ENCODE peak calls at places on chromosomes 2 and 18, in nine cellular contexts. One of them, this sample, is unnamed.

GRCh38 chr2:15943378-15943851 is 3.1 kb downstream of the MYCN start:
- DNase-seq in hepatocyte: peak; percentile 80
- DNase-seq in heart right ventricle: no peak
- DNase-seq in right cardiac atrium: peak; percentile 81
- DNase-seq in CD8-positive, alpha-beta T cell: no peak
- DNase-seq in kidney: no peak
- DNase-seq in naive thymus-derived CD4-positive, alpha-beta T cell: no peak
- DNase-seq in HCT116: no peak
- DNase-seq in gastrocnemius medialis: no peak
- DNase-seq in this sample: no peak

GRCh38 chr18:24181806-24182205 is 42.9 kb downstream of the CABYR start:
- DNase-seq in hepatocyte: no peak
- DNase-seq in heart right ventricle: no peak
- DNase-seq in right cardiac atrium: no peak
- DNase-seq in CD8-positive, alpha-beta T cell: no peak
- DNase-seq in kidney: no peak
- DNase-seq in naive thymus-derived CD4-positive, alpha-beta T cell: no peak
- DNase-seq in HCT116: no peak
- DNase-seq in gastrocnemius medialis: no peak
- DNase-seq in this sample: no peak

GRCh38 chr2:105595536-105595935 is 149.2 kb upstream of the NCK2 start:
- DNase-seq in hepatocyte: peak; percentile 47
- DNase-seq in heart right ventricle: no peak
- DNase-seq in right cardiac atrium: no peak
- DNase-seq in CD8-positive, alpha-beta T cell: no peak
- DNase-seq in kidney: no peak
- DNase-seq in naive thymus-derived CD4-positive, alpha-beta T cell: no peak
- DNase-seq in HCT116: no peak
- DNase-seq in gastrocnemius medialis: no peak
- DNase-seq in this sample: no peak

GRCh38 chr2:225889452-225889851 is 489.9 kb downstream of the NYAP2 start:
- DNase-seq in hepatocyte: peak; percentile 66
- DNase-seq in heart right ventricle: no peak
- DNase-seq in right cardiac atrium: no peak
- DNase-seq in CD8-positive, alpha-beta T cell: no peak
- DNase-seq in kidney: no peak
- DNase-seq in naive thymus-derived CD4-positive, alpha-beta T cell: no peak
- DNase-seq in HCT116: peak; percentile 60
- DNase-seq in gastrocnemius medialis: no peak
- DNase-seq in this sample: peak; percentile 18

GRCh38 chr2:228180126-228181097 is 1.1 kb downstream of the SPHKAP start:
- DNase-seq in hepatocyte: no peak
- DNase-seq in heart right ventricle: peak; percentile 39
- DNase-seq in right cardiac atrium: peak; percentile 65
- DNase-seq in CD8-positive, alpha-beta T cell: no peak
- DNase-seq in kidney: peak; percentile 44
- DNase-seq in naive thymus-derived CD4-positive, alpha-beta T cell: no peak
- DNase-seq in HCT116: no peak
- DNase-seq in gastrocnemius medialis: no peak
- DNase-seq in this sample: no peak

GRCh38 chr2:100744589-100744988 is 75.3 kb upstream of the NPAS2 start:
- DNase-seq in hepatocyte: peak; percentile 26
- DNase-seq in heart right ventricle: no peak
- DNase-seq in right cardiac atrium: no peak
- DNase-seq in CD8-positive, alpha-beta T cell: no peak
- DNase-seq in kidney: no peak
- DNase-seq in naive thymus-derived CD4-positive, alpha-beta T cell: no peak
- DNase-seq in HCT116: no peak
- DNase-seq in gastrocnemius medialis: no peak
- DNase-seq in this sample: no peak

GRCh38 chr2:121625953-121626352 is 23.3 kb downstream of the CLASP1 start:
- DNase-seq in hepatocyte: no peak
- DNase-seq in heart right ventricle: no peak
- DNase-seq in right cardiac atrium: no peak
- DNase-seq in CD8-positive, alpha-beta T cell: no peak
- DNase-seq in kidney: no peak
- DNase-seq in naive thymus-derived CD4-positive, alpha-beta T cell: no peak
- DNase-seq in HCT116: no peak
- DNase-seq in gastrocnemius medialis: peak; percentile 49
- DNase-seq in this sample: no peak

GRCh38 chr2:240966457-240966905 is 31.9 kb upstream of the SNED1 start:
- DNase-seq in hepatocyte: no peak
- DNase-seq in heart right ventricle: no peak
- DNase-seq in right cardiac atrium: no peak
- DNase-seq in CD8-positive, alpha-beta T cell: no peak
- DNase-seq in kidney: peak; percentile 66
- DNase-seq in naive thymus-derived CD4-positive, alpha-beta T cell: no peak
- DNase-seq in HCT116: no peak
- DNase-seq in gastrocnemius medialis: peak; percentile 6
- DNase-seq in this sample: peak; percentile 9

GRCh38 chr2:147416099-147416498 is 428.7 kb upstream of the ACVR2A start:
- DNase-seq in hepatocyte: peak; percentile 32
- DNase-seq in heart right ventricle: no peak
- DNase-seq in right cardiac atrium: no peak
- DNase-seq in CD8-positive, alpha-beta T cell: no peak
- DNase-seq in kidney: no peak
- DNase-seq in naive thymus-derived CD4-positive, alpha-beta T cell: no peak
- DNase-seq in HCT116: no peak
- DNase-seq in gastrocnemius medialis: no peak
- DNase-seq in this sample: no peak

GRCh38 chr18:73952296-73952946 is 195.2 kb downstream of the FBXO15 start:
- DNase-seq in hepatocyte: no peak
- DNase-seq in heart right ventricle: no peak
- DNase-seq in right cardiac atrium: no peak
- DNase-seq in CD8-positive, alpha-beta T cell: no peak
- DNase-seq in kidney: no peak
- DNase-seq in naive thymus-derived CD4-positive, alpha-beta T cell: no peak
- DNase-seq in HCT116: no peak
- DNase-seq in gastrocnemius medialis: no peak
- DNase-seq in this sample: no peak

GRCh38 chr2:146847846-146848245 is 997.0 kb upstream of the ACVR2A start:
- DNase-seq in hepatocyte: no peak
- DNase-seq in heart right ventricle: no peak
- DNase-seq in right cardiac atrium: no peak
- DNase-seq in CD8-positive, alpha-beta T cell: no peak
- DNase-seq in kidney: no peak
- DNase-seq in naive thymus-derived CD4-positive, alpha-beta T cell: no peak
- DNase-seq in HCT116: no peak
- DNase-seq in gastrocnemius medialis: no peak
- DNase-seq in this sample: no peak

GRCh38 chr2:84559838-84560237 is 43.5 kb downstream of the DNAH6 start:
- DNase-seq in hepatocyte: no peak
- DNase-seq in heart right ventricle: no peak
- DNase-seq in right cardiac atrium: no peak
- DNase-seq in CD8-positive, alpha-beta T cell: no peak
- DNase-seq in kidney: no peak
- DNase-seq in naive thymus-derived CD4-positive, alpha-beta T cell: no peak
- DNase-seq in HCT116: no peak
- DNase-seq in gastrocnemius medialis: no peak
- DNase-seq in this sample: no peak

GRCh38 chr18:58400337-58400885 is 228.5 kb downstream of the ALPK2 start:
- DNase-seq in hepatocyte: peak; percentile 56
- DNase-seq in heart right ventricle: no peak
- DNase-seq in right cardiac atrium: no peak
- DNase-seq in CD8-positive, alpha-beta T cell: no peak
- DNase-seq in kidney: no peak
- DNase-seq in naive thymus-derived CD4-positive, alpha-beta T cell: peak; percentile 21
- DNase-seq in HCT116: no peak
- DNase-seq in gastrocnemius medialis: no peak
- DNase-seq in this sample: no peak

GRCh38 chr2:217451634-217452033 is 551.2 kb downstream of the TNS1 start:
- DNase-seq in hepatocyte: peak; percentile 43
- DNase-seq in heart right ventricle: no peak
- DNase-seq in right cardiac atrium: no peak
- DNase-seq in CD8-positive, alpha-beta T cell: no peak
- DNase-seq in kidney: no peak
- DNase-seq in naive thymus-derived CD4-positive, alpha-beta T cell: no peak
- DNase-seq in HCT116: no peak
- DNase-seq in gastrocnemius medialis: no peak
- DNase-seq in this sample: no peak

GRCh38 chr2:241413929-241414580 is 58.0 kb downstream of the FARP2 start:
- DNase-seq in hepatocyte: no peak
- DNase-seq in heart right ventricle: no peak
- DNase-seq in right cardiac atrium: no peak
- DNase-seq in CD8-positive, alpha-beta T cell: no peak
- DNase-seq in kidney: no peak
- DNase-seq in naive thymus-derived CD4-positive, alpha-beta T cell: no peak
- DNase-seq in HCT116: no peak
- DNase-seq in gastrocnemius medialis: no peak
- DNase-seq in this sample: no peak

DNA sequence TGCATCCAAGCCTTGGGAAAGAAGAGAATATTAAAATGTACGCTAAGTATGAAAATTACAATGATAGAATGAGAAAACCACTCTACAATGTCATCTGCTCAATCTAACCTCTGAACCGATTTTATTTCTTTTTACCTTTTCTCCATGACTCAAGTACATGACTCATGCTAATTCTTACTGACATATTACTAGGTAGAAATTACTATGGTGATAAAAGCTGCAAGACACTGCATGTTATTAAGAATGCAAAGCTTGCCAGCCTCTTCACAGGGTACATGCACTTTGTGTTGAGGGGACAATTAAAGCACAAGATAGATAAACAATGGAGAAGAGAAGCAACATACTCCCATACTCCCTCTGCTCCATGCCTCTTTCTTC is 20.7 kb downstream of the SFT2D3 start:
- DNase-seq in hepatocyte: no peak
- DNase-seq in heart right ventricle: no peak
- DNase-seq in right cardiac atrium: no peak
- DNase-seq in CD8-positive, alpha-beta T cell: no peak
- DNase-seq in kidney: no peak
- DNase-seq in naive thymus-derived CD4-positive, alpha-beta T cell: no peak
- DNase-seq in HCT116: no peak
- DNase-seq in gastrocnemius medialis: no peak
- DNase-seq in this sample: no peak
- H3K27ac ChIP-seq in hepatocyte: no peak overlapping the region
- H3K27ac ChIP-seq in heart right ventricle: peak overlapping the region; percentile 72
- H3K27ac ChIP-seq in right cardiac atrium: no peak overlapping the region
- H3K27ac ChIP-seq in CD8-positive, alpha-beta T cell: no peak overlapping the region
- H3K27ac ChIP-seq in kidney: no peak overlapping the region
- H3K27ac ChIP-seq in naive thymus-derived CD4-positive, alpha-beta T cell: no peak overlapping the region
- H3K27ac ChIP-seq in HCT116: peak overlapping the region; percentile 18
- H3K27ac ChIP-seq in gastrocnemius medialis: no peak overlapping the region
- H3K27ac ChIP-seq in this sample: no peak overlapping the region

DNA sequence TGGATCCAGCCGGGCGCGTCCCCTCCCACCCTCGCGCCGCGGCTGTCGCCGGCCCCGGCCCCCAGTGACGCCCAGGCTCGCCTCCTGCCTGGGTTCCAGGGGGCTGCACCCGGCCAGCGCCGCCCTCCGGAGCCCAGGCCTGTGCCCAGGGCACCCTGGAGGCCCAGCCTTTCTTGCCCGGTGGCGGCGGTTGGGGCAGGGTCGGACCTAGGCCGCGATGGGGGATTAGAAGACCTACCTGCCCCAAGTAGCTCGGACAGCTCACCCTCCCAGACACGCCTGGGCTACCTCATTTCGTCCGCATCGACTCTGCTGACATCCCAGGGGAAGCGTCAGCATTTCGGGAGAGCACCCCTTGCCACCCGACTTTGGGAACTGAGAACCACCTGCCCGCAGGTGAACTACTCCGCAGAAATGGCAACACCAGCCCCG is 727 bp upstream of the ARL4C start:
- DNase-seq in hepatocyte: no peak
- DNase-seq in heart right ventricle: no peak
- DNase-seq in right cardiac atrium: peak; percentile 54
- DNase-seq in CD8-positive, alpha-beta T cell: no peak
- DNase-seq in kidney: no peak
- DNase-seq in naive thymus-derived CD4-positive, alpha-beta T cell: peak; percentile 40
- DNase-seq in HCT116: no peak
- DNase-seq in gastrocnemius medialis: no peak
- DNase-seq in this sample: no peak
- H3K27ac ChIP-seq in hepatocyte: no peak overlapping the region
- H3K27ac ChIP-seq in heart right ventricle: peak overlapping the region; percentile 91
- H3K27ac ChIP-seq in right cardiac atrium: peak overlapping the region; percentile 49
- H3K27ac ChIP-seq in CD8-positive, alpha-beta T cell: peak overlapping the region; percentile 49
- H3K27ac ChIP-seq in kidney: peak overlapping the region; percentile 41
- H3K27ac ChIP-seq in naive thymus-derived CD4-positive, alpha-beta T cell: peak overlapping the region; percentile 91
- H3K27ac ChIP-seq in HCT116: peak overlapping the region; percentile 28
- H3K27ac ChIP-seq in gastrocnemius medialis: peak overlapping the region; percentile 59
- H3K27ac ChIP-seq in this sample: peak overlapping the region; percentile 46

GRCh38 chr2:196208915-196209314 is 37.5 kb upstream of the STK17B start:
- DNase-seq in hepatocyte: peak; percentile 16
- DNase-seq in heart right ventricle: no peak
- DNase-seq in right cardiac atrium: no peak
- DNase-seq in CD8-positive, alpha-beta T cell: no peak
- DNase-seq in kidney: no peak
- DNase-seq in naive thymus-derived CD4-positive, alpha-beta T cell: no peak
- DNase-seq in HCT116: no peak
- DNase-seq in gastrocnemius medialis: no peak
- DNase-seq in this sample: no peak

GRCh38 chr2:196205891-196206408 is 34.6 kb upstream of the STK17B start:
- DNase-seq in hepatocyte: no peak
- DNase-seq in heart right ventricle: no peak
- DNase-seq in right cardiac atrium: no peak
- DNase-seq in CD8-positive, alpha-beta T cell: no peak
- DNase-seq in kidney: no peak
- DNase-seq in naive thymus-derived CD4-positive, alpha-beta T cell: no peak
- DNase-seq in HCT116: no peak
- DNase-seq in gastrocnemius medialis: peak; percentile 58
- DNase-seq in this sample: no peak

GRCh38 chr2:196204991-196205766 is 33.8 kb upstream of the STK17B start:
- DNase-seq in hepatocyte: no peak
- DNase-seq in heart right ventricle: no peak
- DNase-seq in right cardiac atrium: no peak
- DNase-seq in CD8-positive, alpha-beta T cell: no peak
- DNase-seq in kidney: no peak
- DNase-seq in naive thymus-derived CD4-positive, alpha-beta T cell: no peak
- DNase-seq in HCT116: no peak
- DNase-seq in gastrocnemius medialis: no peak
- DNase-seq in this sample: no peak

GRCh38 chr2:196201229-196201998 is 30.0 kb upstream of the STK17B start:
- DNase-seq in hepatocyte: no peak
- DNase-seq in heart right ventricle: no peak
- DNase-seq in right cardiac atrium: no peak
- DNase-seq in CD8-positive, alpha-beta T cell: no peak
- DNase-seq in kidney: no peak
- DNase-seq in naive thymus-derived CD4-positive, alpha-beta T cell: no peak
- DNase-seq in HCT116: no peak
- DNase-seq in gastrocnemius medialis: no peak
- DNase-seq in this sample: no peak

GRCh38 chr2:196206804-196207203 is 35.4 kb upstream of the STK17B start:
- DNase-seq in hepatocyte: no peak
- DNase-seq in heart right ventricle: no peak
- DNase-seq in right cardiac atrium: no peak
- DNase-seq in CD8-positive, alpha-beta T cell: no peak
- DNase-seq in kidney: no peak
- DNase-seq in naive thymus-derived CD4-positive, alpha-beta T cell: no peak
- DNase-seq in HCT116: no peak
- DNase-seq in gastrocnemius medialis: peak; percentile 72
- DNase-seq in this sample: no peak
- H3K27ac ChIP-seq in hepatocyte: no peak overlapping the region
- H3K27ac ChIP-seq in heart right ventricle: no peak overlapping the region
- H3K27ac ChIP-seq in right cardiac atrium: peak overlapping the region; percentile 8
- H3K27ac ChIP-seq in CD8-positive, alpha-beta T cell: no peak overlapping the region
- H3K27ac ChIP-seq in kidney: no peak overlapping the region
- H3K27ac ChIP-seq in naive thymus-derived CD4-positive, alpha-beta T cell: no peak overlapping the region
- H3K27ac ChIP-seq in HCT116: no peak overlapping the region
- H3K27ac ChIP-seq in gastrocnemius medialis: peak overlapping the region; percentile 47
- H3K27ac ChIP-seq in this sample: no peak overlapping the region

DNA sequence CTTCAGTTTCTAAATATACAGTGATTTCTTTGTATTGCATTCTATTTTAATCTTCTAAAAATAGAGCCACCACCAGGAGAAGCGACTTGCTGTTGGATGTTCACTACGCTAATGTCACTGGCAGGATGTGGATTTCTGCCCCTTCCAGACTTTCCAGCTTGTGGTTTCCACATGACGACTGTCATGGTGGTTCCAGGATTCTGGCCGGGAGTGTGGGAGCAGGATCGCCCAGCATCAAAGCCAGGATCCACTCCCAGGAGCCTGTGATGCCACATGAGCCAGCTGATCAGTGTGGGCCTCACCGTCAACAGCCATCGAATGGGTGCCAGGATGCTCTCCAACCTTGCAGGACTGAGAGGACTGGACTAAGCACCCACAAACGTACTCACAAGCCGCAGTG is 148.8 kb downstream of the HDAC4 start:
- DNase-seq in hepatocyte: no peak
- DNase-seq in heart right ventricle: no peak
- DNase-seq in right cardiac atrium: no peak
- DNase-seq in CD8-positive, alpha-beta T cell: no peak
- DNase-seq in kidney: no peak
- DNase-seq in naive thymus-derived CD4-positive, alpha-beta T cell: no peak
- DNase-seq in HCT116: no peak
- DNase-seq in gastrocnemius medialis: peak; percentile 56
- DNase-seq in this sample: no peak
- H3K27ac ChIP-seq in hepatocyte: no peak overlapping the region
- H3K27ac ChIP-seq in heart right ventricle: peak overlapping the region; percentile 86
- H3K27ac ChIP-seq in right cardiac atrium: peak overlapping the region; percentile 94
- H3K27ac ChIP-seq in CD8-positive, alpha-beta T cell: no peak overlapping the region
- H3K27ac ChIP-seq in kidney: no peak overlapping the region
- H3K27ac ChIP-seq in naive thymus-derived CD4-positive, alpha-beta T cell: no peak overlapping the region
- H3K27ac ChIP-seq in HCT116: no peak overlapping the region
- H3K27ac ChIP-seq in gastrocnemius medialis: peak overlapping the region; percentile 94
- H3K27ac ChIP-seq in this sample: no peak overlapping the region

This sample was measured in body of pancreas.